ENCODE peak calls at places on chromosomes 12 and 14, in ten cellular contexts. O, B, R, Z, T, Y, S, W, I and C are unnamed samples.

GRCh38 chr14:32104308-32104707 is 27.2 kb downstream of the ARHGAP5 start:
- DNase-seq in W (no peak), T (no peak), Y (no peak), I (no peak), S (no peak), Z (no peak), O (no peak), B (no peak), R (no peak), C (no peak)

GRCh38 chr12:61915420-61915819 is 344.8 kb upstream of the USP15 start:
- DNase-seq in O (no peak), B (no peak), S (no peak), Y (no peak), Z (no peak), I (no peak), T (no peak), W (no peak), R (no peak), C (no peak)

GRCh38 chr12:53219956-53220856 is 11.8 kb downstream of the RARG start:
- DNase-seq in T (peak; percentile 74), B (no peak), I (peak; percentile 77), R (peak; percentile 80), Y (peak; percentile 94), W (peak; percentile 26), Z (peak; percentile 68), O (no peak), S (no peak), C (peak; percentile 76)

GRCh38 chr12:47744005-47744651 is 14.6 kb downstream of the RAPGEF3 start:
- DNase-seq in O (no peak), R (peak; percentile 64), W (peak; percentile 61), S (no peak), I (peak; percentile 59), Y (no peak), Z (no peak), B (no peak), T (peak; percentile 50), C (peak; percentile 78)

GRCh38 chr14:94925416-94925815 is 155.5 kb upstream of the GSC start:
- DNase-seq in Y (no peak), T (no peak), S (no peak), B (no peak), Z (no peak), W (no peak), I (no peak), R (no peak), O (no peak), C (no peak)

GRCh38 chr14:71322660-71323250 is 415.5 kb downstream of the PCNX1 start:
- DNase-seq in B (no peak), Y (peak; percentile 70), W (peak; percentile 72), T (no peak), I (no peak), S (peak; percentile 24), O (no peak), Z (no peak), R (peak; percentile 39), C (peak; percentile 30)

GRCh38 chr14:72824051-72824450 is 69.8 kb downstream of the DPF3 start:
- DNase-seq in T (no peak), B (no peak), R (no peak), Y (no peak), I (no peak), W (no peak), O (no peak), Z (no peak), S (no peak), C (no peak)

GRCh38 chr12:58725400-58726105 is 194.8 kb downstream of the LRIG3 start:
- DNase-seq in W (no peak), T (no peak), B (no peak), S (no peak), O (no peak), I (no peak), R (no peak), Z (no peak), Y (peak; percentile 53), C (no peak)

GRCh38 chr12:21300632-21301031 is 34.1 kb downstream of the SLCO1A2 start:
- DNase-seq in O (no peak), T (no peak), Y (no peak), Z (no peak), S (no peak), R (no peak), W (no peak), I (no peak), B (no peak), C (no peak)

GRCh38 chr12:132279184-132279889 is 50.1 kb downstream of the GALNT9 start:
- DNase-seq in Y (no peak), S (no peak), W (no peak), Z (peak; percentile 74), T (no peak), B (no peak), O (no peak), R (no peak), I (no peak), C (no peak)